ENCODE peak calls at places on chromosomes 4 and X, in five cellular contexts. Q is fibroblast of lung, T is heart left ventricle, X is upper lobe of left lung, H is gastrocnemius medialis. G is an unnamed sample. For H3K36me3 and H3K4me1, the result is how much of the 10 kb centered on the place peaks cover.

GRCh38 chr4:66000500-66001117 is 330.3 kb upstream of the EPHA5 start:
- DNase-seq in Q (no peak), T (no peak), X (no peak), H (no peak), G (no peak)

GRCh38 chrX:40444798-40445496 is 135.8 kb upstream of the ATP6AP2 start:
- DNase-seq in Q (no peak), T (no peak), X (no peak), H (no peak), G (no peak)

GRCh38 chr4:87375719-87376291 is 15.2 kb downstream of the HSD17B11 start:
- DNase-seq in Q (peak), T (no peak), X (no peak), H (no peak), G (no peak)

GRCh38 chrX:100484971-100485370 is 74.9 kb upstream of the PCDH19 start:
- DNase-seq in Q (no peak), T (no peak), X (no peak), H (no peak), G (no peak)

GRCh38 chr4:2823671-2824328 is 19.8 kb upstream of the ADD1 start:
- DNase-seq in Q (no peak), T (no peak), X (peak), H (no peak), G (peak)

GRCh38 chr4:138727704-138728103 is 287.9 kb upstream of the NOCT start:
- DNase-seq in Q (peak), T (no peak), X (no peak), H (no peak), G (no peak)

GRCh38 chr4:105808030-105808429 is 87.2 kb upstream of the NPNT start:
- DNase-seq in Q (no peak), T (no peak), X (no peak), H (no peak), G (no peak)

GRCh38 chr4:83125738-83126141 is 11.2 kb upstream of the PLAC8 start:
- DNase-seq in Q (no peak), T (no peak), X (no peak), H (no peak), G (no peak)

GRCh38 chr4:39975488-39976089 is 2.1 kb downstream of the PDS5A start:
- DNase-seq in Q (peak), T (no peak), X (no peak), H (no peak), G (no peak)

GRCh38 chrX:40202456-40202855 is 104.7 kb upstream of the BCOR start:
- DNase-seq in Q (no peak), T (no peak), X (no peak), H (no peak), G (peak)

GRCh38 chr4:140069068-140069467 is 84.9 kb downstream of the MAML3 start:
- DNase-seq in Q (peak), T (no peak), X (no peak), H (no peak), G (peak)

GRCh38 chr4:1217366-1217765 is 31.6 kb downstream of the CTBP1 start:
- DNase-seq in Q (no peak), T (no peak), X (peak), H (no peak), G (no peak)

GRCh38 chrX:7889138-7889537 is 38.1 kb downstream of the PNPLA4 start:
- DNase-seq in Q (no peak), T (no peak), X (no peak), H (no peak), G (no peak)

GRCh38 chr4:56613101-56613862 is 67.8 kb downstream of the HOPX start:
- DNase-seq in Q (peak), T (no peak), X (no peak), H (no peak), G (no peak)

GRCh38 chr4:74118600-74119351 is 19.8 kb upstream of the CXCL2 start:
- DNase-seq in Q (no peak), T (no peak), X (no peak), H (no peak), G (no peak)

GRCh38 chr4:11014199-11014598 is 329.6 kb upstream of the CLNK start:
- DNase-seq in Q (no peak), T (no peak), X (no peak), H (no peak), G (no peak)

GRCh38 chr4:19678763-19679162 is 572.9 kb upstream of the SLIT2 start:
- DNase-seq in Q (peak), T (no peak), X (no peak), H (no peak), G (no peak)

GRCh38 chr4:104395219-104395618 is 99.5 kb downstream of the CXXC4 start:
- DNase-seq in Q (peak), T (no peak), X (no peak), H (no peak), G (no peak)

GRCh38 chrX:1323315-1323714 is 13.3 kb upstream of the IL3RA start:
- DNase-seq in Q (no peak), T (peak), X (no peak), H (no peak), G (peak)

GRCh38 chrX:118552501-118552900 is 56.9 kb downstream of the DOCK11 start:
- DNase-seq in Q (peak), T (no peak), X (no peak), H (peak), G (no peak)

GRCh38 chr4:78169728-78170127 is 112.6 kb downstream of the FRAS1 start:
- DNase-seq in Q (no peak), T (no peak), X (no peak), H (no peak), G (no peak)

GRCh38 chrX:78307665-78308064 is 19.7 kb downstream of the CYSLTR1 start:
- DNase-seq in Q (no peak), T (no peak), X (no peak), H (no peak), G (no peak)

GRCh38 chr4:145012841-145013240 is 85.2 kb downstream of the ANAPC10 start:
- DNase-seq in Q (peak), T (peak), X (no peak), H (no peak), G (no peak)

GRCh38 chr4:39237179-39237578 is 54.9 kb downstream of the WDR19 start:
- DNase-seq in Q (no peak), T (no peak), X (no peak), H (no peak), G (no peak)

GRCh38 chr4:76563804-76564468 is 128.9 kb downstream of the SHROOM3 start:
- DNase-seq in Q (no peak), T (no peak), X (no peak), H (no peak), G (no peak)

GRCh38 chrX:122582280-122582679 is 601.8 kb upstream of the GRIA3 start:
- DNase-seq in Q (no peak), T (no peak), X (no peak), H (no peak), G (no peak)

GRCh38 chr4:185128272-185129119 is 14.6 kb upstream of the SLC25A4 start:
- DNase-seq in Q (no peak), T (peak), X (peak), H (no peak), G (peak)

GRCh38 chrX:17606211-17606610 is 131.1 kb upstream of the SCML1 start:
- DNase-seq in Q (peak), T (no peak), X (no peak), H (no peak), G (no peak)

GRCh38 chrX:10648608-10649007 is 28.2 kb upstream of the MID1 start:
- DNase-seq in Q (peak), T (no peak), X (no peak), H (no peak), G (no peak)

GRCh38 chr4:177297781-177298391 is 11.8 kb upstream of the NEIL3 start:
- DNase-seq in Q (no peak), T (no peak), X (no peak), H (no peak), G (no peak)

GRCh38 chrX:31060013-31060412 is 11.8 kb downstream of the FTHL17 start:
- DNase-seq in Q (no peak), T (no peak), X (no peak), H (no peak), G (no peak)

GRCh38 chrX:20374866-20375530 is 108.3 kb upstream of the RPS6KA3 start:
- DNase-seq in Q (no peak), T (no peak), X (no peak), H (no peak), G (no peak)

GRCh38 chrX:120517936-120518335 is 42.8 kb downstream of the CUL4B start:
- DNase-seq in Q (peak), T (no peak), X (no peak), H (no peak), G (no peak)

GRCh38 chr4:184792950-184793555 is 32.7 kb downstream of the ACSL1 start:
- DNase-seq in Q (peak), T (no peak), X (no peak), H (peak), G (no peak)

GRCh38 chr4:6773106-6773505 is 9.4 kb upstream of the KIAA0232 start:
- DNase-seq in Q (no peak), T (no peak), X (peak), H (no peak), G (peak)

GRCh38 chr4:74000301-74000700 is 1.8 kb upstream of the CXCL5 start:
- DNase-seq in Q (no peak), T (no peak), X (no peak), H (no peak), G (no peak)

GRCh38 chr4:22969314-22969896 is 276.7 kb downstream of the GBA3 start:
- DNase-seq in Q (peak), T (no peak), X (no peak), H (no peak), G (no peak)

GRCh38 chrX:2608638-2609430 is 82.3 kb upstream of the CD99 start:
- DNase-seq in Q (peak), T (peak), X (peak), H (peak), G (peak)

GRCh38 chr4:89000844-89001360 is 56.1 kb downstream of the FAM13A start:
- DNase-seq in Q (peak), T (no peak), X (no peak), H (no peak), G (no peak)
- H3K27ac ChIP-seq in Q (no peak), T (no peak), X (no peak), H (no peak), G (no peak)

DNA sequence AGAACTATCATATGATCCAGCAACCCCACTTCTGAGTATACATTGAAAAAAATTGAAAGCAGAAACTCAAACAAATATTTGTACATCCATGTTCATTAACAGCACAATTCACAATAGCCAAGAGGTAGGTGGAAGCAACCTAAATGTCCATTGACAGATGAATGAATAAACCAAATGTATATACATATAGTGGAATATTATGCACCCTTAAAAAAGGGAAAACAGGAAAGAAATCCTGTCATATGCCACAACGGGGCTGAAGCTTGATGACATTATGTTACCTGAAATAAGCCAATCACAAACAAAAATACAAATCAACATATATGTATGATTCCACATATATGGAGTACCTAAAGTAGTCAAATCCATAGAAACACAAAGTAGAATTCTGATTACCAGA is 68.0 kb downstream of the ZAR1 start:
- DNase-seq in Q (no peak), T (no peak), X (no peak), H (no peak), G (no peak)
- H3K36me3 ChIP-seq in Q (under half), T (under half), X (under half), H (under half), G (under half)

GRCh38 chr4:153530996-153531375 is 64.8 kb downstream of the TMEM131L start:
- DNase-seq in Q (no peak), T (no peak), X (no peak), H (no peak), G (no peak)

GRCh38 chr4:153530284-153530995 is 64.3 kb downstream of the TMEM131L start:
- DNase-seq in Q (no peak), T (peak), X (no peak), H (no peak), G (no peak)

GRCh38 chr4:153532227-153532626 is 66.1 kb downstream of the TMEM131L start:
- DNase-seq in Q (no peak), T (no peak), X (no peak), H (no peak), G (no peak)

GRCh38 chr4:153533387-153533786 is 67.2 kb downstream of the TMEM131L start:
- DNase-seq in Q (no peak), T (no peak), X (no peak), H (no peak), G (no peak)

GRCh38 chr4:153532636-153533035 is 66.5 kb downstream of the TMEM131L start:
- DNase-seq in Q (no peak), T (no peak), X (no peak), H (no peak), G (no peak)
- H3K4me1 ChIP-seq in Q (under half), T (under half), X (under half), H (half or more), G (under half)

GRCh38 chr4:113645288-113645687 is 116.2 kb downstream of the CAMK2D start:
- DNase-seq in Q (no peak), T (no peak), X (no peak), H (no peak), G (no peak)
- H3K27ac ChIP-seq in Q (no peak), T (no peak), X (no peak), H (peak), G (no peak)

GRCh38 chrX:149497626-149498025 is 7.5 kb downstream of the IDS start:
- DNase-seq in Q (peak), T (no peak), X (no peak), H (no peak), G (no peak)

GRCh38 chrX:149497054-149497453 is 8.1 kb downstream of the IDS start:
- DNase-seq in Q (no peak), T (no peak), X (no peak), H (no peak), G (no peak)

GRCh38 chrX:149495573-149496071 is 9.5 kb downstream of the IDS start:
- DNase-seq in Q (peak), T (no peak), X (no peak), H (no peak), G (no peak)

GRCh38 chrX:149493567-149494562 is 11.2 kb downstream of the IDS start:
- DNase-seq in Q (no peak), T (peak), X (no peak), H (no peak), G (no peak)

GRCh38 chrX:149494844-149495565 is 10.1 kb downstream of the IDS start:
- DNase-seq in Q (no peak), T (no peak), X (no peak), H (no peak), G (no peak)
- H3K36me3 ChIP-seq in Q (under half), T (under half), X (under half), H (under half), G (under half)